ENCODE peak calls at places on chromosome 4, in four cellular contexts. One of them, this sample, is unnamed.

GRCh38 chr4:177191586-177191985 is 118.1 kb upstream of the NEIL3 start:
- DNase-seq in GM12878: no peak
- DNase-seq in HL-60: no peak
- DNase-seq in K562: no peak
- DNase-seq in this sample: no peak

GRCh38 chr4:106854970-106855369 is 181.1 kb downstream of the DKK2 start:
- DNase-seq in GM12878: no peak
- DNase-seq in HL-60: no peak
- DNase-seq in K562: no peak
- DNase-seq in this sample: no peak

GRCh38 chr4:145820407-145820806 is 118.2 kb downstream of the ZNF827 start:
- DNase-seq in GM12878: no peak
- DNase-seq in K562: no peak
- DNase-seq in HL-60: no peak
- DNase-seq in this sample: no peak

GRCh38 chr4:7096264-7096663 is 28.4 kb upstream of the GRPEL1 start:
- DNase-seq in HL-60: no peak
- DNase-seq in K562: no peak
- DNase-seq in GM12878: no peak
- DNase-seq in this sample: no peak

GRCh38 chr4:155972098-155972497 is 18.4 kb upstream of the CTSO start:
- DNase-seq in K562: no peak
- DNase-seq in GM12878: peak
- DNase-seq in HL-60: no peak
- DNase-seq in this sample: no peak

GRCh38 chr4:3177905-3178304 is 71.1 kb upstream of the MSANTD1 start:
- DNase-seq in K562: no peak
- DNase-seq in GM12878: no peak
- DNase-seq in HL-60: no peak
- DNase-seq in this sample: no peak

GRCh38 chr4:120554086-120554485 is 368.4 kb downstream of the PRDM5 start:
- DNase-seq in GM12878: no peak
- DNase-seq in K562: no peak
- DNase-seq in HL-60: no peak
- DNase-seq in this sample: no peak

GRCh38 chr4:112053825-112054224 is 91.4 kb upstream of the FAM241A start:
- DNase-seq in GM12878: no peak
- DNase-seq in K562: no peak
- DNase-seq in HL-60: no peak
- DNase-seq in this sample: no peak

GRCh38 chr4:105246712-105247111 is 100.0 kb downstream of the TET2 start:
- DNase-seq in HL-60: no peak
- DNase-seq in K562: no peak
- DNase-seq in GM12878: no peak
- DNase-seq in this sample: no peak

GRCh38 chr4:7815562-7815961 is 124.1 kb downstream of the AFAP1 start:
- DNase-seq in GM12878: no peak
- DNase-seq in K562: no peak
- DNase-seq in HL-60: no peak
- DNase-seq in this sample: no peak

GRCh38 chr4:184361443-184361842 is 112.9 kb downstream of the IRF2 start:
- DNase-seq in GM12878: no peak
- DNase-seq in K562: no peak
- DNase-seq in HL-60: no peak
- DNase-seq in this sample: no peak

GRCh38 chr4:168711197-168712120 is 214.6 kb downstream of the PALLD start:
- DNase-seq in K562: no peak
- DNase-seq in HL-60: no peak
- DNase-seq in GM12878: no peak
- DNase-seq in this sample: no peak

GRCh38 chr4:3407930-3408792 is 33.6 kb upstream of the HGFAC start:
- DNase-seq in HL-60: no peak
- DNase-seq in GM12878: no peak
- DNase-seq in K562: no peak
- DNase-seq in this sample: no peak

GRCh38 chr4:114497116-114497515 is 101.5 kb upstream of the UGT8 start:
- DNase-seq in HL-60: no peak
- DNase-seq in K562: no peak
- DNase-seq in GM12878: no peak
- DNase-seq in this sample: no peak

GRCh38 chr4:118849867-118850812 is 14.2 kb upstream of the SEC24D start:
- DNase-seq in HL-60: no peak
- DNase-seq in GM12878: no peak
- DNase-seq in K562: no peak
- DNase-seq in this sample: no peak

GRCh38 chr4:25795566-25796454 is 67.0 kb downstream of the SEL1L3 start:
- DNase-seq in HL-60: no peak
- DNase-seq in GM12878: no peak
- DNase-seq in K562: no peak
- DNase-seq in this sample: no peak

GRCh38 chr4:22987861-22988260 is 295.1 kb downstream of the GBA3 start:
- DNase-seq in GM12878: no peak
- DNase-seq in K562: no peak
- DNase-seq in HL-60: no peak
- DNase-seq in this sample: no peak

DNA sequence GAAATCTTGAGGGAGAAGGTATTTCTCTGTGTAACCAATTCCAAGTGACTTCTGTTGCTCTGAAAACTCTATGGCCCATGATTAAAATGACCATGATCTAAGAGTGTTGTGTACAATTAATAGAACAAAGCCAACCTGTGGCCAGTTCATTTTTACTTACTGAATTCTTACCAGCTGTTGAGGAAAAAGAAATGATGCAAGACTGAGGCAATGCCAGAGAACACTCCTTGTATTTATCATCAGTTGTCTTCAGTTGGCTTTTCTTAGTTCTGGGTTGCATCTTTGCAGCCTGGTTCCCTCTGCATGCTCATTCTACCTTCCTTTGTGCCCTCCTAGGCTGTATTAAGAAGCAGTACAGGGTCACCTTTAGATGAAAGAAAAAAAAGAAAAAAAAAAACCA is 298.6 kb downstream of the ARHGAP10 start:
- DNase-seq in HL-60: no peak
- DNase-seq in K562: no peak
- DNase-seq in GM12878: no peak
- DNase-seq in this sample: no peak
- TF ChIP-seq SPI1 in HL-60: no peak
- TF ChIP-seq SPI1 in K562: no peak
- TF ChIP-seq SPI1 in GM12878: no peak
- TF ChIP-seq SPI1 in this sample: no peak

GRCh38 chr4:165872443-165873297 is at the start of gene TLL1:
- DNase-seq in HL-60: no peak
- DNase-seq in K562: no peak
- DNase-seq in GM12878: no peak
- DNase-seq in this sample: no peak
- TF ChIP-seq SPI1 in HL-60: no peak
- TF ChIP-seq SPI1 in K562: no peak
- TF ChIP-seq SPI1 in GM12878: no peak
- TF ChIP-seq SPI1 in this sample: no peak

GRCh38 chr4:97990409-97990808 is 152.9 kb downstream of the STPG2 start:
- DNase-seq in GM12878: no peak
- DNase-seq in K562: no peak
- DNase-seq in HL-60: no peak
- DNase-seq in this sample: no peak

GRCh38 chr4:97984545-97985131 is 158.6 kb downstream of the STPG2 start:
- DNase-seq in K562: no peak
- DNase-seq in HL-60: no peak
- DNase-seq in GM12878: no peak
- DNase-seq in this sample: no peak

GRCh38 chr4:97987019-97987648 is 156.1 kb downstream of the STPG2 start:
- DNase-seq in K562: no peak
- DNase-seq in GM12878: no peak
- DNase-seq in HL-60: no peak
- DNase-seq in this sample: no peak
- TF ChIP-seq SPI1 in K562: no peak
- TF ChIP-seq SPI1 in GM12878: no peak
- TF ChIP-seq SPI1 in HL-60: no peak
- TF ChIP-seq SPI1 in this sample: no peak

DNA sequence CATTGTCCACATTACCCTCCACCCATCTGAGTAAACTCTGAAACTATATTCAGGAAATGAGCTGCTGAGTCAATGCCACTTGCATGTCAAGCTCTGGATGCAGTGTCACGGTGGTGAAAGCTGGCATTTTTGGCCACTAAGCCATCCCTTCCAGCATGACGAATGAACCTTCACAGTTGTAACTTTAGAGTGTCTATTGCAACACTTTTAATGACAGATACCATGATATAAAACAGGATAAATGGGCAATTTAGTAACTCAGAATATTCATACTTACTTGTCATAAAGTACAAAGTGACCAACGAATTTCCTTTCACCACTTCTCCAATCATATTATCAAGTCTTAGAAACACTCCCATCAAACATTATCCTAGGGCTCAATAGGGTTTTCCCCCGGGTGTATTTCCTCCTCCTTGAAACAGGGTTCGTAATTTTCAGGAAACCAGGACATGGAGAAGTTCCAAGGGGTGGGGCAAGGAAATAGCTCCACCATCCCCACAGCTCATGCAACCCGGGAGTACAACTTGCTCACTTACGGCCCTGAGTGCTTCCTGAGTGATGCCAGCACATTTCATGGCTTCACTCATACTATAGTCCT is 73.1 kb downstream of the MTHFD2L start:
- DNase-seq in K562: no peak
- DNase-seq in HL-60: peak
- DNase-seq in GM12878: no peak
- DNase-seq in this sample: no peak
- TF ChIP-seq SPI1 in K562: no peak
- TF ChIP-seq SPI1 in HL-60: no peak
- TF ChIP-seq SPI1 in GM12878: no peak
- TF ChIP-seq SPI1 in this sample: no peak

This sample was measured in GM12891.